ENCODE peak calls at places on chromosome 15, in four cellular contexts. One of them, this sample, is unnamed.

GRCh38 chr15:52042051-52042851 is 23.2 kb downstream of the MAPK6 start:
- DNase-seq in stimulated activated CD4-positive, alpha-beta T cell treated with anti-CD3 and anti-CD28 coated beads, Interleukin-4, amount 100 ng/mL, for 48 hours: no peak
- DNase-seq in naive thymus-derived CD8-positive, alpha-beta T cell: no peak
- DNase-seq in H4: no peak
- DNase-seq in this sample: no peak

GRCh38 chr15:68149059-68149458 is 56.1 kb downstream of the CALML4 start:
- DNase-seq in stimulated activated CD4-positive, alpha-beta T cell treated with anti-CD3 and anti-CD28 coated beads, Interleukin-4, amount 100 ng/mL, for 48 hours: no peak
- DNase-seq in naive thymus-derived CD8-positive, alpha-beta T cell: no peak
- DNase-seq in H4: no peak
- DNase-seq in this sample: peak; percentile 26

GRCh38 chr15:78492841-78493240 is 14.5 kb upstream of the HYKK start:
- DNase-seq in stimulated activated CD4-positive, alpha-beta T cell treated with anti-CD3 and anti-CD28 coated beads, Interleukin-4, amount 100 ng/mL, for 48 hours: no peak
- DNase-seq in naive thymus-derived CD8-positive, alpha-beta T cell: no peak
- DNase-seq in H4: no peak
- DNase-seq in this sample: no peak

GRCh38 chr15:84818221-84819131 is 1.3 kb downstream of the ALPK3 start:
- DNase-seq in stimulated activated CD4-positive, alpha-beta T cell treated with anti-CD3 and anti-CD28 coated beads, Interleukin-4, amount 100 ng/mL, for 48 hours: no peak
- DNase-seq in naive thymus-derived CD8-positive, alpha-beta T cell: no peak
- DNase-seq in H4: no peak
- DNase-seq in this sample: no peak

GRCh38 chr15:51600114-51600513 is 22.5 kb downstream of the DMXL2 start:
- DNase-seq in stimulated activated CD4-positive, alpha-beta T cell treated with anti-CD3 and anti-CD28 coated beads, Interleukin-4, amount 100 ng/mL, for 48 hours: no peak
- DNase-seq in naive thymus-derived CD8-positive, alpha-beta T cell: no peak
- DNase-seq in H4: no peak
- DNase-seq in this sample: peak; percentile 25

GRCh38 chr15:36161781-36162212 is 417.6 kb upstream of the CDIN1 start:
- DNase-seq in stimulated activated CD4-positive, alpha-beta T cell treated with anti-CD3 and anti-CD28 coated beads, Interleukin-4, amount 100 ng/mL, for 48 hours: no peak
- DNase-seq in naive thymus-derived CD8-positive, alpha-beta T cell: no peak
- DNase-seq in H4: peak; percentile 45
- DNase-seq in this sample: peak; percentile 3

GRCh38 chr15:52466134-52466701 is 62.5 kb downstream of the MYO5A start:
- DNase-seq in stimulated activated CD4-positive, alpha-beta T cell treated with anti-CD3 and anti-CD28 coated beads, Interleukin-4, amount 100 ng/mL, for 48 hours: peak; percentile 55
- DNase-seq in naive thymus-derived CD8-positive, alpha-beta T cell: no peak
- DNase-seq in H4: no peak
- DNase-seq in this sample: no peak

GRCh38 chr15:99546436-99547100 is 19.2 kb upstream of the MEF2A start:
- DNase-seq in stimulated activated CD4-positive, alpha-beta T cell treated with anti-CD3 and anti-CD28 coated beads, Interleukin-4, amount 100 ng/mL, for 48 hours: no peak
- DNase-seq in naive thymus-derived CD8-positive, alpha-beta T cell: no peak
- DNase-seq in H4: no peak
- DNase-seq in this sample: no peak

GRCh38 chr15:64148581-64148980 is 3.0 kb upstream of the SNX22 start:
- DNase-seq in stimulated activated CD4-positive, alpha-beta T cell treated with anti-CD3 and anti-CD28 coated beads, Interleukin-4, amount 100 ng/mL, for 48 hours: no peak
- DNase-seq in naive thymus-derived CD8-positive, alpha-beta T cell: no peak
- DNase-seq in H4: no peak
- DNase-seq in this sample: no peak

GRCh38 chr15:66186049-66186825 is 67.3 kb downstream of the MEGF11 start:
- DNase-seq in stimulated activated CD4-positive, alpha-beta T cell treated with anti-CD3 and anti-CD28 coated beads, Interleukin-4, amount 100 ng/mL, for 48 hours: no peak
- DNase-seq in naive thymus-derived CD8-positive, alpha-beta T cell: no peak
- DNase-seq in H4: no peak
- DNase-seq in this sample: peak; percentile 90

GRCh38 chr15:34588046-34588674 is 4.7 kb upstream of the GOLGA8B start:
- DNase-seq in stimulated activated CD4-positive, alpha-beta T cell treated with anti-CD3 and anti-CD28 coated beads, Interleukin-4, amount 100 ng/mL, for 48 hours: no peak
- DNase-seq in naive thymus-derived CD8-positive, alpha-beta T cell: peak; percentile 62
- DNase-seq in H4: peak; percentile 80
- DNase-seq in this sample: peak; percentile 62

GRCh38 chr15:83300826-83301225 is 16.4 kb upstream of the BNC1 start:
- DNase-seq in stimulated activated CD4-positive, alpha-beta T cell treated with anti-CD3 and anti-CD28 coated beads, Interleukin-4, amount 100 ng/mL, for 48 hours: no peak
- DNase-seq in naive thymus-derived CD8-positive, alpha-beta T cell: no peak
- DNase-seq in H4: no peak
- DNase-seq in this sample: peak; percentile 24

GRCh38 chr15:87777054-87777498 is 479.5 kb downstream of the NTRK3 start:
- DNase-seq in stimulated activated CD4-positive, alpha-beta T cell treated with anti-CD3 and anti-CD28 coated beads, Interleukin-4, amount 100 ng/mL, for 48 hours: no peak
- DNase-seq in naive thymus-derived CD8-positive, alpha-beta T cell: no peak
- DNase-seq in H4: peak; percentile 70
- DNase-seq in this sample: peak; percentile 79

GRCh38 chr15:38226867-38227266 is 25.8 kb upstream of the SPRED1 start:
- DNase-seq in stimulated activated CD4-positive, alpha-beta T cell treated with anti-CD3 and anti-CD28 coated beads, Interleukin-4, amount 100 ng/mL, for 48 hours: no peak
- DNase-seq in naive thymus-derived CD8-positive, alpha-beta T cell: no peak
- DNase-seq in H4: peak; percentile 67
- DNase-seq in this sample: peak; percentile 15

GRCh38 chr15:59251001-59251845 is 44.6 kb downstream of the LDHAL6B start:
- DNase-seq in stimulated activated CD4-positive, alpha-beta T cell treated with anti-CD3 and anti-CD28 coated beads, Interleukin-4, amount 100 ng/mL, for 48 hours: no peak
- DNase-seq in naive thymus-derived CD8-positive, alpha-beta T cell: no peak
- DNase-seq in H4: no peak
- DNase-seq in this sample: no peak

GRCh38 chr15:68504721-68505090 is 72.7 kb upstream of the ITGA11 start:
- DNase-seq in stimulated activated CD4-positive, alpha-beta T cell treated with anti-CD3 and anti-CD28 coated beads, Interleukin-4, amount 100 ng/mL, for 48 hours: no peak
- DNase-seq in naive thymus-derived CD8-positive, alpha-beta T cell: no peak
- DNase-seq in H4: no peak
- DNase-seq in this sample: no peak

This sample was measured in MG63.